ENCODE peak calls at places on chromosome 5, in nine cellular contexts. One of them, this sample, is unnamed.

GRCh38 chr5:123367739-123368138 is 55.5 kb downstream of the CEP120 start:
- DNase-seq in right cardiac atrium: no peak
- DNase-seq in pancreas: no peak
- DNase-seq in effector memory CD4-positive, alpha-beta T cell: no peak
- DNase-seq in stomach: no peak
- DNase-seq in BE2C: no peak
- DNase-seq in psoas muscle: no peak
- DNase-seq in CD8-positive, alpha-beta T cell: no peak
- DNase-seq in lung: no peak
- DNase-seq in this sample: peak; percentile 11

GRCh38 chr5:179123491-179124328 is 63.5 kb downstream of the ZNF354C start:
- DNase-seq in lung: no peak
- DNase-seq in CD8-positive, alpha-beta T cell: no peak
- DNase-seq in BE2C: no peak
- DNase-seq in psoas muscle: no peak
- DNase-seq in pancreas: no peak
- DNase-seq in stomach: peak; percentile 14
- DNase-seq in effector memory CD4-positive, alpha-beta T cell: no peak
- DNase-seq in right cardiac atrium: no peak
- DNase-seq in this sample: no peak

GRCh38 chr5:94613583-94613982 is 4.8 kb downstream of the KIAA0825 start:
- DNase-seq in psoas muscle: no peak
- DNase-seq in right cardiac atrium: no peak
- DNase-seq in pancreas: no peak
- DNase-seq in CD8-positive, alpha-beta T cell: no peak
- DNase-seq in BE2C: peak; percentile 18
- DNase-seq in lung: no peak
- DNase-seq in stomach: no peak
- DNase-seq in effector memory CD4-positive, alpha-beta T cell: no peak
- DNase-seq in this sample: no peak

GRCh38 chr5:141683596-141684161 is 1.6 kb upstream of the ARAP3 start:
- DNase-seq in pancreas: no peak
- DNase-seq in right cardiac atrium: no peak
- DNase-seq in psoas muscle: no peak
- DNase-seq in CD8-positive, alpha-beta T cell: no peak
- DNase-seq in lung: no peak
- DNase-seq in effector memory CD4-positive, alpha-beta T cell: no peak
- DNase-seq in stomach: no peak
- DNase-seq in BE2C: no peak
- DNase-seq in this sample: no peak

GRCh38 chr5:131109540-131110255 is 55.4 kb downstream of the HINT1 start:
- DNase-seq in BE2C: peak; percentile 16
- DNase-seq in right cardiac atrium: no peak
- DNase-seq in lung: no peak
- DNase-seq in CD8-positive, alpha-beta T cell: peak; percentile 24
- DNase-seq in psoas muscle: no peak
- DNase-seq in stomach: no peak
- DNase-seq in pancreas: no peak
- DNase-seq in effector memory CD4-positive, alpha-beta T cell: no peak
- DNase-seq in this sample: peak; percentile 3

GRCh38 chr5:141845371-141845821 is 32.8 kb downstream of the PCDH1 start:
- DNase-seq in BE2C: peak; percentile 68
- DNase-seq in stomach: no peak
- DNase-seq in pancreas: no peak
- DNase-seq in CD8-positive, alpha-beta T cell: no peak
- DNase-seq in right cardiac atrium: no peak
- DNase-seq in lung: no peak
- DNase-seq in effector memory CD4-positive, alpha-beta T cell: no peak
- DNase-seq in psoas muscle: no peak
- DNase-seq in this sample: peak; percentile 36

GRCh38 chr5:96997265-96997859 is 61.5 kb downstream of the LNPEP start:
- DNase-seq in BE2C: peak; percentile 39
- DNase-seq in effector memory CD4-positive, alpha-beta T cell: no peak
- DNase-seq in right cardiac atrium: no peak
- DNase-seq in pancreas: no peak
- DNase-seq in stomach: no peak
- DNase-seq in lung: no peak
- DNase-seq in CD8-positive, alpha-beta T cell: no peak
- DNase-seq in psoas muscle: no peak
- DNase-seq in this sample: peak; percentile 25

GRCh38 chr5:78972654-78973428 is 12.3 kb downstream of the ARSB start:
- DNase-seq in pancreas: no peak
- DNase-seq in right cardiac atrium: no peak
- DNase-seq in CD8-positive, alpha-beta T cell: no peak
- DNase-seq in effector memory CD4-positive, alpha-beta T cell: no peak
- DNase-seq in stomach: peak; percentile 43
- DNase-seq in lung: no peak
- DNase-seq in psoas muscle: no peak
- DNase-seq in BE2C: peak; percentile 73
- DNase-seq in this sample: no peak

GRCh38 chr5:137666109-137666850 is 69.6 kb downstream of the KLHL3 start:
- DNase-seq in right cardiac atrium: peak; percentile 52
- DNase-seq in stomach: peak; percentile 35
- DNase-seq in effector memory CD4-positive, alpha-beta T cell: no peak
- DNase-seq in BE2C: no peak
- DNase-seq in psoas muscle: no peak
- DNase-seq in lung: no peak
- DNase-seq in pancreas: peak; percentile 44
- DNase-seq in CD8-positive, alpha-beta T cell: peak; percentile 16
- DNase-seq in this sample: no peak

GRCh38 chr5:177402271-177403043 is 2.0 kb upstream of the PFN3 start:
- DNase-seq in stomach: peak; percentile 82
- DNase-seq in psoas muscle: no peak
- DNase-seq in pancreas: peak; percentile 74
- DNase-seq in right cardiac atrium: peak; percentile 71
- DNase-seq in CD8-positive, alpha-beta T cell: peak; percentile 45
- DNase-seq in BE2C: peak; percentile 88
- DNase-seq in lung: peak; percentile 72
- DNase-seq in effector memory CD4-positive, alpha-beta T cell: peak; percentile 44
- DNase-seq in this sample: peak; percentile 44

GRCh38 chr5:147455822-147456221 is 54.0 kb downstream of the DPYSL3 start:
- DNase-seq in effector memory CD4-positive, alpha-beta T cell: no peak
- DNase-seq in right cardiac atrium: no peak
- DNase-seq in CD8-positive, alpha-beta T cell: no peak
- DNase-seq in psoas muscle: no peak
- DNase-seq in BE2C: no peak
- DNase-seq in pancreas: no peak
- DNase-seq in stomach: no peak
- DNase-seq in lung: no peak
- DNase-seq in this sample: no peak
- H3K4me3 ChIP-seq in effector memory CD4-positive, alpha-beta T cell: no peak overlapping the region
- H3K4me3 ChIP-seq in right cardiac atrium: no peak overlapping the region
- H3K4me3 ChIP-seq in CD8-positive, alpha-beta T cell: no peak overlapping the region
- H3K4me3 ChIP-seq in psoas muscle: peak overlapping the region; percentile 77
- H3K4me3 ChIP-seq in BE2C: no peak overlapping the region
- H3K4me3 ChIP-seq in pancreas: no peak overlapping the region
- H3K4me3 ChIP-seq in stomach: no peak overlapping the region
- H3K4me3 ChIP-seq in lung: no peak overlapping the region
- H3K4me3 ChIP-seq in this sample: no peak overlapping the region

GRCh38 chr5:14036947-14037346 is 92.5 kb upstream of the DNAH5 start:
- DNase-seq in pancreas: no peak
- DNase-seq in effector memory CD4-positive, alpha-beta T cell: no peak
- DNase-seq in BE2C: no peak
- DNase-seq in psoas muscle: no peak
- DNase-seq in stomach: no peak
- DNase-seq in lung: no peak
- DNase-seq in CD8-positive, alpha-beta T cell: no peak
- DNase-seq in right cardiac atrium: no peak
- DNase-seq in this sample: no peak

GRCh38 chr5:14038341-14038959 is 94.0 kb upstream of the DNAH5 start:
- DNase-seq in CD8-positive, alpha-beta T cell: no peak
- DNase-seq in lung: no peak
- DNase-seq in pancreas: no peak
- DNase-seq in effector memory CD4-positive, alpha-beta T cell: no peak
- DNase-seq in right cardiac atrium: no peak
- DNase-seq in stomach: no peak
- DNase-seq in BE2C: no peak
- DNase-seq in psoas muscle: no peak
- DNase-seq in this sample: no peak

GRCh38 chr5:14036514-14036913 is 92.0 kb upstream of the DNAH5 start:
- DNase-seq in BE2C: no peak
- DNase-seq in right cardiac atrium: no peak
- DNase-seq in psoas muscle: no peak
- DNase-seq in CD8-positive, alpha-beta T cell: no peak
- DNase-seq in lung: no peak
- DNase-seq in effector memory CD4-positive, alpha-beta T cell: no peak
- DNase-seq in stomach: no peak
- DNase-seq in pancreas: no peak
- DNase-seq in this sample: no peak

GRCh38 chr5:14034991-14035390 is 90.5 kb upstream of the DNAH5 start:
- DNase-seq in stomach: no peak
- DNase-seq in right cardiac atrium: no peak
- DNase-seq in effector memory CD4-positive, alpha-beta T cell: no peak
- DNase-seq in CD8-positive, alpha-beta T cell: no peak
- DNase-seq in psoas muscle: no peak
- DNase-seq in lung: no peak
- DNase-seq in BE2C: no peak
- DNase-seq in pancreas: no peak
- DNase-seq in this sample: no peak

DNA sequence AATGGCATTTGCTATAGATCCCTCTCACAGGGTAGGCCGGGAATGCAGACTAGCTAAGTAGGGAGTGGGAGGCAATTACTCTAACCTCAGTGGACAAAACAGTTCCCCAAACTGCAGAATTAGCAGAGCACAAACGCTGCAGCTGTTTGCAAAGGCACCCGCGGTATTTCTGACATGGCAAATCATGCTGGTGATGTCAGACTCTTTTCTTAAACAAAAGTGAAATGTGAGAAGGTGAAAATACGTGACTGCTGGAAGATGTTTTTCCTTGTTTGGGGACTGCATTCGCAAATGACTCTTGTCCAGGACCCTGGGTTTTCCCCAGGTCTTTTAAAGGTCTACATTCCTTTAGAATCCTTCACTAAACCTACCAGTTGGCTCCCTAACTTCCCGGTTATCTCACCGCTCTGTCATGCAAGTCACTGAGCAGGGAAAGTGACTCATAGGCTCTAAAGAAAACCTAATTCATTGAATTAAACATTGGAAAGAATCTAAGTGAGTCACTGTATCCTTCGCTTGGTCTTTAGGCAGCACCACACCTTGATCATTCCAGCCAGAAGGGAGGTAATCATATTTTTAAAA is 91.5 kb upstream of the DNAH5 start:
- DNase-seq in stomach: no peak
- DNase-seq in right cardiac atrium: no peak
- DNase-seq in lung: peak; percentile 52
- DNase-seq in BE2C: no peak
- DNase-seq in psoas muscle: no peak
- DNase-seq in effector memory CD4-positive, alpha-beta T cell: no peak
- DNase-seq in pancreas: peak; percentile 57
- DNase-seq in CD8-positive, alpha-beta T cell: no peak
- DNase-seq in this sample: no peak
- H3K4me1 ChIP-seq in stomach: peaks cover 37% of the 10 kb centered on the region
- H3K4me1 ChIP-seq in right cardiac atrium: peaks cover 3% of the 10 kb centered on the region
- H3K4me1 ChIP-seq in lung: peaks cover 14% of the 10 kb centered on the region
- H3K4me1 ChIP-seq in BE2C: no peaks in the 10 kb centered on the region
- H3K4me1 ChIP-seq in psoas muscle: peaks cover 39% of the 10 kb centered on the region
- H3K4me1 ChIP-seq in effector memory CD4-positive, alpha-beta T cell: no peaks in the 10 kb centered on the region
- H3K4me1 ChIP-seq in pancreas: peaks cover 14% of the 10 kb centered on the region
- H3K4me1 ChIP-seq in CD8-positive, alpha-beta T cell: no peaks in the 10 kb centered on the region
- H3K4me1 ChIP-seq in this sample: no peaks in the 10 kb centered on the region

GRCh38 chr5:73378765-73379164 is 69.8 kb downstream of the FOXD1 start:
- DNase-seq in lung: no peak
- DNase-seq in psoas muscle: no peak
- DNase-seq in right cardiac atrium: no peak
- DNase-seq in CD8-positive, alpha-beta T cell: no peak
- DNase-seq in effector memory CD4-positive, alpha-beta T cell: no peak
- DNase-seq in BE2C: no peak
- DNase-seq in pancreas: no peak
- DNase-seq in stomach: no peak
- DNase-seq in this sample: no peak

GRCh38 chr5:73379435-73379834 is 69.1 kb downstream of the FOXD1 start:
- DNase-seq in psoas muscle: no peak
- DNase-seq in stomach: no peak
- DNase-seq in CD8-positive, alpha-beta T cell: no peak
- DNase-seq in lung: no peak
- DNase-seq in BE2C: peak; percentile 53
- DNase-seq in effector memory CD4-positive, alpha-beta T cell: no peak
- DNase-seq in right cardiac atrium: no peak
- DNase-seq in pancreas: no peak
- DNase-seq in this sample: no peak

GRCh38 chr5:73381587-73382411 is 66.8 kb downstream of the FOXD1 start:
- DNase-seq in stomach: no peak
- DNase-seq in CD8-positive, alpha-beta T cell: no peak
- DNase-seq in pancreas: no peak
- DNase-seq in BE2C: no peak
- DNase-seq in right cardiac atrium: peak; percentile 43
- DNase-seq in lung: no peak
- DNase-seq in psoas muscle: peak; percentile 41
- DNase-seq in effector memory CD4-positive, alpha-beta T cell: no peak
- DNase-seq in this sample: no peak

GRCh38 chr5:73380710-73381586 is 67.6 kb downstream of the FOXD1 start:
- DNase-seq in stomach: no peak
- DNase-seq in psoas muscle: no peak
- DNase-seq in effector memory CD4-positive, alpha-beta T cell: no peak
- DNase-seq in BE2C: no peak
- DNase-seq in pancreas: no peak
- DNase-seq in CD8-positive, alpha-beta T cell: no peak
- DNase-seq in right cardiac atrium: no peak
- DNase-seq in lung: no peak
- DNase-seq in this sample: no peak

GRCh38 chr5:73380052-73380451 is 68.5 kb downstream of the FOXD1 start:
- DNase-seq in lung: no peak
- DNase-seq in psoas muscle: no peak
- DNase-seq in effector memory CD4-positive, alpha-beta T cell: no peak
- DNase-seq in CD8-positive, alpha-beta T cell: no peak
- DNase-seq in pancreas: no peak
- DNase-seq in stomach: no peak
- DNase-seq in right cardiac atrium: no peak
- DNase-seq in BE2C: no peak
- DNase-seq in this sample: no peak
- H3K27me3 ChIP-seq in lung: peaks cover 18% of the 10 kb centered on the region
- H3K27me3 ChIP-seq in psoas muscle: peaks cover 21% of the 10 kb centered on the region
- H3K27me3 ChIP-seq in effector memory CD4-positive, alpha-beta T cell: peaks cover 52% of the 10 kb centered on the region
- H3K27me3 ChIP-seq in CD8-positive, alpha-beta T cell: peaks cover 40% of the 10 kb centered on the region
- H3K27me3 ChIP-seq in pancreas: no peaks in the 10 kb centered on the region
- H3K27me3 ChIP-seq in stomach: peaks cover 77% of the 10 kb centered on the region
- H3K27me3 ChIP-seq in right cardiac atrium: peaks cover 5% of the 10 kb centered on the region
- H3K27me3 ChIP-seq in BE2C: no peaks in the 10 kb centered on the region
- H3K27me3 ChIP-seq in this sample: peaks cover 54% of the 10 kb centered on the region

DNA sequence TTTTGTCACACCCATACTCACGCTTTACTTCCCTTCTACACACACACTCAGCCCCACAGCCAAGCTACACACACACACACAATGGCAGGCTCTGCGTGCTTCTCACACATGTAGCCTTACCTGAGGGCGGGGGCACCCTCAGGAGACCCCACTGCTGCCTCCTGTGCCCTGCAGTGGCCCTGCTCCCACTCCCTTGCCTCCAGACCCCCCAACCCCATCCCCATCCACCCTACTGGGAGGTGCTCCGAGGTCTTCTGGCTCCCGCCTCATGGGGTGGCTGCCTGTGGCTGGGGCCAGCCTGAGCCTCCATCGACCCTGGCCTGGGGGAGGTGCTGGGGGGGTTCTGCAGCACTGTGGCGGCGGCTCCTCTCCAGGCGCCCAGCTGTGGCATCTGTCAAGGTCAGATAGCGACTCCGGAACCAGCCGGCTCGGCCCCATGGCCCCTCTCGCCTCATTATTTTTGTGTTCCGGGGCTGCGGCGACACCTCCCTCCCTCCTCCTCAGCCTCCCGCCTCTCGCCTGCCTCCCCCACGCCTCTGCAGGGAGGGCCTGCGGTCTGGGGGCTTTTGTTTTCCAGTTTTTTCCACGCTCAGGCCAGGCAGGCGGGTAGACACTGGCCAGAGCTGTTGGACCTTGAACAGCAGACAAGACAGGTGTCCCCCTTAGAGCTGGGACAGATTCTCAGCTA is 21.7 kb downstream of the CXXC5 start:
- DNase-seq in lung: no peak
- DNase-seq in psoas muscle: no peak
- DNase-seq in BE2C: peak; percentile 79
- DNase-seq in right cardiac atrium: peak; percentile 86
- DNase-seq in effector memory CD4-positive, alpha-beta T cell: no peak
- DNase-seq in CD8-positive, alpha-beta T cell: no peak
- DNase-seq in pancreas: peak; percentile 84
- DNase-seq in stomach: peak; percentile 37
- DNase-seq in this sample: peak; percentile 21
- H3K4me3 ChIP-seq in lung: no peak overlapping the region
- H3K4me3 ChIP-seq in psoas muscle: peak overlapping the region; percentile 67
- H3K4me3 ChIP-seq in BE2C: peak overlapping the region; percentile 48
- H3K4me3 ChIP-seq in right cardiac atrium: peak overlapping the region; percentile 14
- H3K4me3 ChIP-seq in effector memory CD4-positive, alpha-beta T cell: no peak overlapping the region
- H3K4me3 ChIP-seq in CD8-positive, alpha-beta T cell: peak overlapping the region; percentile 68
- H3K4me3 ChIP-seq in pancreas: no peak overlapping the region
- H3K4me3 ChIP-seq in stomach: peak overlapping the region; percentile 25
- H3K4me3 ChIP-seq in this sample: peak overlapping the region; percentile 57

This sample was measured in CD4-positive, CD25-positive, alpha-beta regulatory T cell.